ENCODE peak calls at places on chromosomes 7 and 10, in six cellular contexts. K, X, W, J, E and R are unnamed samples. For H3K4me1, the result is how much of the 10 kb centered on the place peaks cover.

GRCh38 chr7:37198906-37199485 is 249.7 kb downstream of the ELMO1 start:
- DNase-seq in K (peak), X (peak), W (peak), J (peak), E (peak), R (peak)

GRCh38 chr10:72012801-72013200 is 48.6 kb downstream of the CHST3 start:
- DNase-seq in K (no peak), X (no peak), W (no peak), J (no peak), E (no peak), R (no peak)

GRCh38 chr10:76892766-76893479 is 744.7 kb downstream of the KCNMA1 start:
- DNase-seq in K (no peak), X (peak), W (no peak), J (no peak), E (no peak), R (no peak)

GRCh38 chr10:29862926-29863614 is 196.3 kb downstream of the JCAD start:
- DNase-seq in K (peak), X (no peak), W (no peak), J (no peak), E (no peak), R (no peak)

GRCh38 chr10:52440612-52441285 is 126.7 kb downstream of the DKK1 start:
- DNase-seq in K (peak), X (no peak), W (no peak), J (no peak), E (no peak), R (no peak)

GRCh38 chr10:94225589-94225988 is 137.2 kb downstream of the NOC3L start:
- DNase-seq in K (peak), X (no peak), W (no peak), J (no peak), E (peak), R (no peak)

GRCh38 chr10:103657061-103657591 is 163.6 kb downstream of the NEURL1 start:
- DNase-seq in K (peak), X (no peak), W (no peak), J (no peak), E (no peak), R (no peak)

GRCh38 chr7:13920053-13920697 is 69.3 kb downstream of the ETV1 start:
- DNase-seq in K (peak), X (peak), W (no peak), J (peak), E (peak), R (no peak)

GRCh38 chr10:128781636-128782035 is 655.4 kb upstream of the MKI67 start:
- DNase-seq in K (no peak), X (no peak), W (no peak), J (no peak), E (no peak), R (no peak)

GRCh38 chr10:103618575-103619423 is 125.3 kb downstream of the NEURL1 start:
- DNase-seq in K (no peak), X (peak), W (peak), J (peak), E (no peak), R (no peak)

GRCh38 chr7:112104153-112104552 is 102.0 kb downstream of the DOCK4 start:
- DNase-seq in K (no peak), X (no peak), W (no peak), J (no peak), E (no peak), R (no peak)

GRCh38 chr10:46033602-46034011 is 3.2 kb upstream of the NCOA4 start:
- DNase-seq in K (peak), X (peak), W (no peak), J (no peak), E (no peak), R (no peak)

GRCh38 chr10:17003151-17003550 is 126.5 kb downstream of the CUBN start:
- DNase-seq in K (no peak), X (peak), W (no peak), J (no peak), E (no peak), R (no peak)

GRCh38 chr10:61752111-61753011 is 89.6 kb downstream of the CABCOCO1 start:
- DNase-seq in K (peak), X (peak), W (no peak), J (no peak), E (no peak), R (no peak)

GRCh38 chr10:2962194-2962593 is 105.2 kb upstream of the PFKP start:
- DNase-seq in K (no peak), X (no peak), W (no peak), J (no peak), E (no peak), R (no peak)

GRCh38 chr10:2963889-2964631 is 103.3 kb upstream of the PFKP start:
- DNase-seq in K (no peak), X (no peak), W (no peak), J (no peak), E (no peak), R (no peak)

GRCh38 chr10:2964632-2965296 is 102.6 kb upstream of the PFKP start:
- DNase-seq in K (no peak), X (no peak), W (no peak), J (no peak), E (no peak), R (no peak)

GRCh38 chr10:2968401-2968800 is 98.9 kb upstream of the PFKP start:
- DNase-seq in K (peak), X (peak), W (no peak), J (no peak), E (no peak), R (no peak)

DNA sequence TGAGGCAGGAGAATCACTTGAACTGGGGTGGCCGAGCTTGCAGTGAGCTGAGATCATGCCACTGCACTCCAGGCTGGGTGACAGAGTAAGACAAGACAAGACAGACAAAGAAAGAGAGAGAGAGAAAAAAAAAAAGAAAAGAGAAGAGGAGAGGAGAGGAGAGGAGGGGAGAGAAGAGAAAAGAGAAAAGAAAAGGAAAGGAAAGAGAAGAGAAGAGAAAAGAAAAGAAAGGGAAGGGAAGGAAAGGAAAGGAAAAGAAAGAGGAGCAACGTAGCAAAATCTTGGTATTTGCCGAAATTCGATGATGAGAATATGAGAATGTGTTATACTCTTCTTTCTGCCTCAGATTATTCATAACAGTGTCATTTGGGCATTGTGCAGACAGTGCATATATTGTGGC is 101.2 kb upstream of the PFKP start:
- DNase-seq in K (no peak), X (no peak), W (no peak), J (no peak), E (no peak), R (no peak)
- H3K4me1 ChIP-seq in K (under half), X (under half), W (under half), J (under half), E (under half), R (under half)

GRCh38 chr10:97596101-97597055 is 6.9 kb downstream of the C10orf62 start:
- DNase-seq in K (peak), X (peak), W (peak), J (no peak), E (peak), R (no peak)
- TF ChIP-seq CTCF in K (no peak), X (no peak), W (no peak), J (no peak), E (no peak), R (no peak)

DNA sequence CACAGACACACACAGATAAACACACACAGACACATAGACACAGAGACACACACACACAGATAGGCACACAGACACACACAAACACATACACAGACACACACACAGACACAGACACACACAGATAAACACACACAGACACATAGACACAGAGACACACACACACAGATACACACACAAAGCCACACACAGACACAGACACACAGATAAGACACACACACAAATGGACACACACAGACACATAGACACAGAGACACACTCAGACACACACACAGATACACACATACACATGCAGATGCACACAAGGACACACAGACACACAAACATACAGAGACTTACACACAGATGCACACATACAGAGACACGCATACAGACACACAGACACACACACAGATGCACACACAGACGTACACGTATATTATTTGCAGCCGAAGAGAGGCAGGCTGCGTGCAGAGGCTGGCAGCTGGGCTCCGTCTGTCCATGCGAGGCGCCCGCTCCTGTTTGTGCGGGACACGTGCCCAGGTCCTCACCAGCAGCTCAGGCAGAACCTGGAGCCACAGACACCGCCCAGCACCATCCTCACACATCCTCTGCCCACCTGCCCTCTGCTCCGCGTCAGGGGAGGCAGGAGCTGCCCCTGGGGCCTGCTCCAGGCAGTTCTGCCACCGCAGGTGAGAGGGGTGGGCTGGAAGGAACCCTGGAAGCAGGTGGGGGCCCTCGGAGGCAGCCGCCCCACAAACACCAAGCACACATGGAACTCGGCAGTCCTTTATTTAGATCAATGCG is 1.2 kb downstream of the CALML5 start:
- DNase-seq in K (no peak), X (no peak), W (no peak), J (no peak), E (no peak), R (peak)
- H3K4me1 ChIP-seq in K (under half), X (under half), W (under half), J (under half), E (under half), R (under half)

DNA sequence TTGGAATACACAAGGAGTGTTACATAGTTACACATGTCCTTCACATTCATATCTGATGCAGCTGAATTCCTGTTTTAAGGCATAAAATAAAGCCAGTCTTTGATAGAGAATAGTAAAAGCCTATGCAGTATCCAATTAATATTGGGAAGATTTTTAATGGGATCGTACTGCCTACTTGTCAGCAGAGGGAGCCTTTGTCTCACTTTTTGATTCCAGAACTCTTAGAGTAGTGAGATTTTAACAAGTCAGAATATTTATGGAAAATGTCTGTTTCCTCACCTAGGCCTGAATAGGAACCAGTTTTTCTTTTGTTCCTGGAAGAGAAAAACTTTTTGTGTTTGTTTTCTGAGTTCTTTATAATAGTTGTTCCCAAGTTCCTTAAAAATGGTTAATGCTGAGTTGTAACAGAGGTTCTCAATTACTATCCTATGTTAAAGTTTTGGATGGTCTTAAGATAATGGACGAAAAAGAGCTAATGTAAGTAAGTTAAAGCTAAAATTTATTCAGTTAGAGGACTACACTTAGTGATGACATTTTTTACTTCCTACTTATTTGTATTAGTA is 114.0 kb downstream of the BBS9 start:
- DNase-seq in K (peak), X (peak), W (no peak), J (no peak), E (peak), R (no peak)
- TF ChIP-seq CTCF in K (peak), X (peak), W (peak), J (no peak), E (peak), R (peak)

GRCh38 chr10:11197266-11197712 is 179.6 kb downstream of the CELF2 start:
- DNase-seq in K (no peak), X (peak), W (peak), J (peak), E (no peak), R (peak)

GRCh38 chr10:11191673-11192072 is 174.0 kb downstream of the CELF2 start:
- DNase-seq in K (no peak), X (no peak), W (no peak), J (no peak), E (no peak), R (no peak)

GRCh38 chr10:11189581-11190376 is 172.1 kb downstream of the CELF2 start:
- DNase-seq in K (no peak), X (no peak), W (no peak), J (no peak), E (no peak), R (no peak)

GRCh38 chr10:11195017-11195586 is 177.4 kb downstream of the CELF2 start:
- DNase-seq in K (no peak), X (no peak), W (no peak), J (no peak), E (no peak), R (no peak)

GRCh38 chr10:11192304-11193018 is 174.8 kb downstream of the CELF2 start:
- DNase-seq in K (no peak), X (no peak), W (no peak), J (no peak), E (no peak), R (no peak)
- H3K4me1 ChIP-seq in K (under half), X (under half), W (under half), J (under half), E (under half), R (under half)